ENCODE peak calls at places on chromosomes 7 and 10, in four cellular contexts. One of them, this sample, is unnamed.

GRCh38 chr10:4344544-4344994 is 481.4 kb upstream of the AKR1E2 start:
- DNase-seq in B cell: no peak
- DNase-seq in osteocyte: peak
- DNase-seq in MCF 10A: peak
- DNase-seq in this sample: peak

GRCh38 chr7:29289156-29290021 is 94.8 kb downstream of the CHN2 start:
- DNase-seq in B cell: peak
- DNase-seq in osteocyte: no peak
- DNase-seq in MCF 10A: peak
- DNase-seq in this sample: no peak

GRCh38 chr10:62853710-62854109 is 37.5 kb upstream of the EGR2 start:
- DNase-seq in B cell: no peak
- DNase-seq in osteocyte: no peak
- DNase-seq in MCF 10A: no peak
- DNase-seq in this sample: no peak

GRCh38 chr10:68276224-68276623 is 44.3 kb upstream of the ATOH7 start:
- DNase-seq in B cell: no peak
- DNase-seq in osteocyte: no peak
- DNase-seq in MCF 10A: no peak
- DNase-seq in this sample: no peak

GRCh38 chr7:65239707-65240352 is 133.8 kb upstream of the ZNF92 start:
- DNase-seq in B cell: peak
- DNase-seq in osteocyte: peak
- DNase-seq in MCF 10A: no peak
- DNase-seq in this sample: no peak

GRCh38 chr10:130236711-130237110 is 100.5 kb downstream of the GLRX3 start:
- DNase-seq in B cell: no peak
- DNase-seq in osteocyte: peak
- DNase-seq in MCF 10A: no peak
- DNase-seq in this sample: no peak

GRCh38 chr10:100828744-100829102 is 83.3 kb downstream of the PAX2 start:
- DNase-seq in B cell: peak
- DNase-seq in osteocyte: no peak
- DNase-seq in MCF 10A: no peak
- DNase-seq in this sample: no peak

GRCh38 chr10:52143338-52143737 is 170.7 kb upstream of the DKK1 start:
- DNase-seq in B cell: no peak
- DNase-seq in osteocyte: no peak
- DNase-seq in MCF 10A: no peak
- DNase-seq in this sample: no peak

GRCh38 chr10:131857156-131858117 is 43.4 kb upstream of the PPP2R2D start:
- DNase-seq in B cell: no peak
- DNase-seq in osteocyte: peak
- DNase-seq in MCF 10A: no peak
- DNase-seq in this sample: no peak

GRCh38 chr7:117673367-117673766 is 193.5 kb downstream of the CFTR start:
- DNase-seq in B cell: no peak
- DNase-seq in osteocyte: no peak
- DNase-seq in MCF 10A: no peak
- DNase-seq in this sample: no peak

GRCh38 chr7:12757443-12757842 is 70.0 kb downstream of the ARL4A start:
- DNase-seq in B cell: no peak
- DNase-seq in osteocyte: no peak
- DNase-seq in MCF 10A: peak
- DNase-seq in this sample: peak

GRCh38 chr10:21750424-21750823 is 216.4 kb downstream of the MLLT10 start:
- DNase-seq in B cell: no peak
- DNase-seq in osteocyte: no peak
- DNase-seq in MCF 10A: no peak
- DNase-seq in this sample: no peak

GRCh38 chr10:4018054-4018511 is 233.1 kb upstream of the KLF6 start:
- DNase-seq in B cell: no peak
- DNase-seq in osteocyte: no peak
- DNase-seq in MCF 10A: no peak
- DNase-seq in this sample: no peak

GRCh38 chr10:32376780-32377179 is 29.8 kb upstream of the EPC1 start:
- DNase-seq in B cell: no peak
- DNase-seq in osteocyte: no peak
- DNase-seq in MCF 10A: no peak
- DNase-seq in this sample: no peak

GRCh38 chr7:6200971-6201370 is 71.5 kb downstream of the CYTH3 start:
- DNase-seq in B cell: no peak
- DNase-seq in osteocyte: no peak
- DNase-seq in MCF 10A: no peak
- DNase-seq in this sample: no peak

GRCh38 chr7:63031838-63032436 is 966.7 kb upstream of the ZNF722 start:
- DNase-seq in B cell: no peak
- DNase-seq in osteocyte: no peak
- DNase-seq in MCF 10A: no peak
- DNase-seq in this sample: no peak

GRCh38 chr7:54995631-54996340 is 23.0 kb upstream of the EGFR start:
- DNase-seq in B cell: no peak
- DNase-seq in osteocyte: no peak
- DNase-seq in MCF 10A: peak
- DNase-seq in this sample: peak

GRCh38 chr7:50793947-50794570 is 11.4 kb upstream of the GRB10 start:
- DNase-seq in B cell: no peak
- DNase-seq in osteocyte: no peak
- DNase-seq in MCF 10A: no peak
- DNase-seq in this sample: no peak

GRCh38 chr7:25735674-25736242 is 416.2 kb upstream of the NFE2L3 start:
- DNase-seq in B cell: no peak
- DNase-seq in osteocyte: no peak
- DNase-seq in MCF 10A: no peak
- DNase-seq in this sample: no peak

GRCh38 chr7:87151701-87152111 is 547 bp upstream of the DMTF1 start:
- DNase-seq in B cell: no peak
- DNase-seq in osteocyte: no peak
- DNase-seq in MCF 10A: no peak
- DNase-seq in this sample: no peak

GRCh38 chr10:58531084-58531695 is 18.5 kb downstream of the BICC1 start:
- DNase-seq in B cell: peak
- DNase-seq in osteocyte: peak
- DNase-seq in MCF 10A: peak
- DNase-seq in this sample: peak

GRCh38 chr10:2925631-2926030 is 141.7 kb upstream of the PFKP start:
- DNase-seq in B cell: no peak
- DNase-seq in osteocyte: no peak
- DNase-seq in MCF 10A: peak
- DNase-seq in this sample: no peak

GRCh38 chr10:36036137-36036536 is 394.0 kb upstream of the FZD8 start:
- DNase-seq in B cell: no peak
- DNase-seq in osteocyte: no peak
- DNase-seq in MCF 10A: no peak
- DNase-seq in this sample: no peak

GRCh38 chr10:36038316-36038715 is 396.2 kb upstream of the FZD8 start:
- DNase-seq in B cell: no peak
- DNase-seq in osteocyte: no peak
- DNase-seq in MCF 10A: no peak
- DNase-seq in this sample: no peak

GRCh38 chr10:36042135-36042534 is 400.0 kb upstream of the FZD8 start:
- DNase-seq in B cell: no peak
- DNase-seq in osteocyte: no peak
- DNase-seq in MCF 10A: no peak
- DNase-seq in this sample: no peak
- TF ChIP-seq CTCF in B cell: no peak
- TF ChIP-seq CTCF in osteocyte: no peak
- TF ChIP-seq CTCF in MCF 10A: no peak
- TF ChIP-seq CTCF in this sample: no peak

GRCh38 chr7:141242568-141242967 is 168.7 kb downstream of the TMEM178B start:
- DNase-seq in B cell: no peak
- DNase-seq in osteocyte: no peak
- DNase-seq in MCF 10A: no peak
- DNase-seq in this sample: no peak

GRCh38 chr7:141243368-141243767 is 169.5 kb downstream of the TMEM178B start:
- DNase-seq in B cell: no peak
- DNase-seq in osteocyte: peak
- DNase-seq in MCF 10A: no peak
- DNase-seq in this sample: no peak

GRCh38 chr7:141239661-141240060 is 165.8 kb downstream of the TMEM178B start:
- DNase-seq in B cell: no peak
- DNase-seq in osteocyte: no peak
- DNase-seq in MCF 10A: no peak
- DNase-seq in this sample: no peak

GRCh38 chr7:141244466-141244865 is 170.6 kb downstream of the TMEM178B start:
- DNase-seq in B cell: no peak
- DNase-seq in osteocyte: no peak
- DNase-seq in MCF 10A: no peak
- DNase-seq in this sample: no peak

DNA sequence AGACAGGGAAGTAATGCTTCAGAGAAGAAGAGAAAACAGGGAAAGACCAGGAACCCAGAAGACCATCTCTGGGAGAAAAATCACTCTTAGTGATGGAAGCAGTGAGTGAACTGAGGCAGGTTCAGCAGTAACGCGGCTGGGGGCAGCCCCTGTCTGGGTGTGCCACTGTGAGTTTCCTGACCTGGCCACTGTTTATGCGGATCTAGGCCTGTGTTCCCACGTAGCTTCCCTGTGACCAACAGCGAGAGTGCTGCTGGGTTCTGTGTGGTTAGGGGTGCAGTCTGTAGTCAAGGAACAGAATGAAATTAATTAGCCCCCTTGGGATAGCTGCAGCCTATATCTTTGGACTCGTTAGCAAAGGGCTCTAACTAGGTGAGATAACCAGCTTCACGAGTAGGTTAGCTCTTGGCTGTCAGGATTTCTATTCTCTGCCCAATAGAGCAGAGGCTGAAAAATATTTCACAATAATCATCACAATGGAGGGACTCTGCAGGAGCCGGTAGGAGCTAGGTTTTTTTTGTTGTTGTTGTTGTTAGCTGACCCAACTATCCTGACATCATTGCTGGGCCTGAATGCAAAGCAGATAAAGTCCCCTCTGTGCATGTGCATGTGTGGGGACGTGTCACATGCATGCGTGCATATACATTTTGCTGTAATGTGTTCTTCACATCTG is 164.8 kb downstream of the TMEM178B start:
- DNase-seq in B cell: no peak
- DNase-seq in osteocyte: peak
- DNase-seq in MCF 10A: no peak
- DNase-seq in this sample: no peak
- TF ChIP-seq CTCF in B cell: no peak
- TF ChIP-seq CTCF in osteocyte: no peak
- TF ChIP-seq CTCF in MCF 10A: no peak
- TF ChIP-seq CTCF in this sample: no peak

GRCh38 chr10:48460148-48460545 is 144.7 kb downstream of the ARHGAP22 start:
- DNase-seq in B cell: no peak
- DNase-seq in osteocyte: no peak
- DNase-seq in MCF 10A: no peak
- DNase-seq in this sample: no peak

GRCh38 chr10:48461623-48462481 is 143.0 kb downstream of the ARHGAP22 start:
- DNase-seq in B cell: no peak
- DNase-seq in osteocyte: peak
- DNase-seq in MCF 10A: peak
- DNase-seq in this sample: no peak

GRCh38 chr10:48457949-48458661 is 146.8 kb downstream of the ARHGAP22 start:
- DNase-seq in B cell: no peak
- DNase-seq in osteocyte: peak
- DNase-seq in MCF 10A: no peak
- DNase-seq in this sample: no peak

GRCh38 chr10:48458662-48459048 is 146.2 kb downstream of the ARHGAP22 start:
- DNase-seq in B cell: no peak
- DNase-seq in osteocyte: peak
- DNase-seq in MCF 10A: no peak
- DNase-seq in this sample: no peak

DNA sequence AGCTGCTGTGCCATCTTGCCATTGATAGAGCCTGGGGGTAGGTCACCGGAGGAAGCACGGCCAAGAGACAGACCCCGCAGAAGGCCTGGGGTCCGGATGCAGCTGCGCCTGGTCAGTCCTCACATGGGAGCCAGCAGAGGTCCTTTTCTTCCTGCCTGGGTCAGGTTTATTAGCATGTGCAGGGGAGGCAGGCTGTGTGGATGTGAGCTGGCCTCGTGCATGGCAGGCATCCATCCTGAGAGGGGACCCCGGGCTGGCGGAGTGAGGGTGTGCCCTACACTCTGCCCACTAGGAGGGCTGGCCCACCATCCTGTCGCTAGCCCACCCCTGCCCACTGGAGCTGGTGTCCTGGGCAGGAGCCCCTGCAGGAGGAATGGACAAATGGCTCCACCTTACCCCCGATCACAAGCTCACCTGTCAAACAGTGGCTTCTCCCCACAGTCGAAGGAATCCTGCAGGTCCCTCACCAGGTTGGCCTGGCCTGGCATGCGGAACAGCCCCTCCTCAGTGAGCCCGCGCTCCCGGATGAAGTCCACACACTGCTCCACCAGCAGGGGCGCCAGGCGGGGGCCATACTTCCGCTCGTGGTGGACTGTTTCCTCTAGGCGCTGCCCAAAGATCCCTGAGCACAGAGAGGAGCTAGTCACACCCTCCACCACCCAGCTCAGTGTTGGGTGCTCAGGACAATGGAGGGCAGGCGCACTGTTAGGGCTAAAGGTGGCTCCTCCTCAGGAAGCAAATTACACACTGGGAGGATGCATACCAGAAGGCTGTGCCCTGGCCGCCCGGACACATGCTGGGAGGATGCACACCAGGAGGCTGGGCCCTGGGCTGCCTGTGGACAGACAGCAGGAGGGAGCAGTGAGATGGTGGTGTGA is 145.4 kb downstream of the ARHGAP22 start:
- DNase-seq in B cell: no peak
- DNase-seq in osteocyte: peak
- DNase-seq in MCF 10A: no peak
- DNase-seq in this sample: no peak
- TF ChIP-seq CTCF in B cell: no peak
- TF ChIP-seq CTCF in osteocyte: no peak
- TF ChIP-seq CTCF in MCF 10A: no peak
- TF ChIP-seq CTCF in this sample: peak

GRCh38 chr7:17304926-17305325 is 6.5 kb downstream of the AHR start:
- DNase-seq in B cell: no peak
- DNase-seq in osteocyte: no peak
- DNase-seq in MCF 10A: peak
- DNase-seq in this sample: peak

GRCh38 chr7:17300012-17300411 is 1.6 kb downstream of the AHR start:
- DNase-seq in B cell: no peak
- DNase-seq in osteocyte: no peak
- DNase-seq in MCF 10A: no peak
- DNase-seq in this sample: no peak

GRCh38 chr7:17301491-17302101 is 3.1 kb downstream of the AHR start:
- DNase-seq in B cell: peak
- DNase-seq in osteocyte: no peak
- DNase-seq in MCF 10A: peak
- DNase-seq in this sample: peak

GRCh38 chr7:17305387-17306171 is 7.1 kb downstream of the AHR start:
- DNase-seq in B cell: no peak
- DNase-seq in osteocyte: no peak
- DNase-seq in MCF 10A: no peak
- DNase-seq in this sample: no peak

GRCh38 chr7:17302575-17303142 is 4.2 kb downstream of the AHR start:
- DNase-seq in B cell: peak
- DNase-seq in osteocyte: no peak
- DNase-seq in MCF 10A: peak
- DNase-seq in this sample: peak
- TF ChIP-seq CTCF in B cell: peak
- TF ChIP-seq CTCF in osteocyte: peak
- TF ChIP-seq CTCF in MCF 10A: peak
- TF ChIP-seq CTCF in this sample: peak